ENCODE peak calls at places on chromosomes 11 and 22, in five cellular contexts. One of them, this sample, is unnamed.

GRCh38 chr11:116188350-116188749 is 584.4 kb downstream of the BUD13 start:
- DNase-seq in retinal pigment epithelial cell: no peak
- DNase-seq in left ventricle myocardium inferior: no peak
- DNase-seq in fibroblast of lung: no peak
- DNase-seq in hepatocyte: no peak
- DNase-seq in this sample: no peak

GRCh38 chr11:117058761-117059233 is 39.4 kb downstream of the SIK3 start:
- DNase-seq in left ventricle myocardium inferior: no peak
- DNase-seq in hepatocyte: no peak
- DNase-seq in fibroblast of lung: peak; percentile 78
- DNase-seq in retinal pigment epithelial cell: no peak
- DNase-seq in this sample: no peak

GRCh38 chr11:121550247-121551132 is 97.7 kb upstream of the SORL1-AS1 start:
- DNase-seq in retinal pigment epithelial cell: no peak
- DNase-seq in left ventricle myocardium inferior: no peak
- DNase-seq in fibroblast of lung: no peak
- DNase-seq in hepatocyte: no peak
- DNase-seq in this sample: no peak

GRCh38 chr11:65834202-65834601 is 439 bp downstream of the SNX32 start:
- DNase-seq in retinal pigment epithelial cell: no peak
- DNase-seq in hepatocyte: no peak
- DNase-seq in fibroblast of lung: no peak
- DNase-seq in left ventricle myocardium inferior: no peak
- DNase-seq in this sample: no peak

GRCh38 chr11:122038543-122038942 is 77.5 kb downstream of the BLID start:
- DNase-seq in fibroblast of lung: peak; percentile 96
- DNase-seq in left ventricle myocardium inferior: no peak
- DNase-seq in retinal pigment epithelial cell: peak; percentile 90
- DNase-seq in hepatocyte: no peak
- DNase-seq in this sample: no peak

GRCh38 chr22:35963237-35963810 is 65.3 kb downstream of the RBFOX2 start:
- DNase-seq in hepatocyte: no peak
- DNase-seq in left ventricle myocardium inferior: no peak
- DNase-seq in fibroblast of lung: no peak
- DNase-seq in retinal pigment epithelial cell: no peak
- DNase-seq in this sample: no peak

GRCh38 chr22:43855431-43855830 is 6.9 kb downstream of the SULT4A1 start:
- DNase-seq in left ventricle myocardium inferior: no peak
- DNase-seq in fibroblast of lung: no peak
- DNase-seq in hepatocyte: no peak
- DNase-seq in retinal pigment epithelial cell: no peak
- DNase-seq in this sample: no peak

GRCh38 chr11:111582163-111582562 is 20.1 kb upstream of the SIK2 start:
- DNase-seq in left ventricle myocardium inferior: no peak
- DNase-seq in hepatocyte: no peak
- DNase-seq in retinal pigment epithelial cell: no peak
- DNase-seq in fibroblast of lung: no peak
- DNase-seq in this sample: no peak

GRCh38 chr11:6486938-6487337 is 5.6 kb downstream of the TIMM10B start:
- DNase-seq in hepatocyte: no peak
- DNase-seq in left ventricle myocardium inferior: no peak
- DNase-seq in fibroblast of lung: no peak
- DNase-seq in retinal pigment epithelial cell: no peak
- DNase-seq in this sample: no peak

GRCh38 chr11:127345819-127346459 is 345.4 kb upstream of the KIRREL3 start:
- DNase-seq in hepatocyte: peak; percentile 64
- DNase-seq in left ventricle myocardium inferior: peak; percentile 18
- DNase-seq in fibroblast of lung: peak; percentile 10
- DNase-seq in retinal pigment epithelial cell: no peak
- DNase-seq in this sample: peak; percentile 51

GRCh38 chr11:86499723-86500129 is 125.0 kb downstream of the CCDC81 start:
- DNase-seq in left ventricle myocardium inferior: no peak
- DNase-seq in retinal pigment epithelial cell: no peak
- DNase-seq in hepatocyte: peak; percentile 58
- DNase-seq in fibroblast of lung: no peak
- DNase-seq in this sample: no peak

GRCh38 chr11:20022363-20023081 is 137.8 kb downstream of the DBX1 start:
- DNase-seq in fibroblast of lung: peak; percentile 77
- DNase-seq in left ventricle myocardium inferior: no peak
- DNase-seq in retinal pigment epithelial cell: peak; percentile 63
- DNase-seq in hepatocyte: no peak
- DNase-seq in this sample: peak; percentile 64

GRCh38 chr11:113876074-113876797 is 864 bp upstream of the USP28 start:
- DNase-seq in fibroblast of lung: no peak
- DNase-seq in hepatocyte: no peak
- DNase-seq in left ventricle myocardium inferior: no peak
- DNase-seq in retinal pigment epithelial cell: no peak
- DNase-seq in this sample: no peak

GRCh38 chr11:78277314-78277994 is 88.7 kb downstream of the USP35 start:
- DNase-seq in fibroblast of lung: no peak
- DNase-seq in hepatocyte: peak; percentile 57
- DNase-seq in retinal pigment epithelial cell: no peak
- DNase-seq in left ventricle myocardium inferior: no peak
- DNase-seq in this sample: no peak

GRCh38 chr11:118846181-118846946 is 37.3 kb upstream of the CXCR5 start:
- DNase-seq in retinal pigment epithelial cell: no peak
- DNase-seq in hepatocyte: peak; percentile 30
- DNase-seq in fibroblast of lung: no peak
- DNase-seq in left ventricle myocardium inferior: no peak
- DNase-seq in this sample: peak; percentile 7

GRCh38 chr11:32071811-32072210 is 19.1 kb upstream of the RCN1 start:
- DNase-seq in hepatocyte: peak; percentile 54
- DNase-seq in left ventricle myocardium inferior: no peak
- DNase-seq in retinal pigment epithelial cell: no peak
- DNase-seq in fibroblast of lung: peak; percentile 84
- DNase-seq in this sample: no peak

GRCh38 chr11:44865866-44866272 is 84.8 kb downstream of the TP53I11 start:
- DNase-seq in hepatocyte: no peak
- DNase-seq in left ventricle myocardium inferior: peak; percentile 78
- DNase-seq in fibroblast of lung: no peak
- DNase-seq in retinal pigment epithelial cell: no peak
- DNase-seq in this sample: no peak

GRCh38 chr11:100105605-100106358 is 581.3 kb upstream of the ARHGAP42 start:
- DNase-seq in retinal pigment epithelial cell: no peak
- DNase-seq in hepatocyte: no peak
- DNase-seq in left ventricle myocardium inferior: no peak
- DNase-seq in fibroblast of lung: no peak
- DNase-seq in this sample: no peak

GRCh38 chr11:112797653-112798293 is 163.4 kb upstream of the NCAM1 start:
- DNase-seq in fibroblast of lung: peak; percentile 40
- DNase-seq in retinal pigment epithelial cell: no peak
- DNase-seq in hepatocyte: peak; percentile 56
- DNase-seq in left ventricle myocardium inferior: no peak
- DNase-seq in this sample: peak; percentile 63

GRCh38 chr11:86876716-86877234 is 76.4 kb downstream of the PRSS23 start:
- DNase-seq in fibroblast of lung: peak; percentile 9
- DNase-seq in hepatocyte: no peak
- DNase-seq in left ventricle myocardium inferior: no peak
- DNase-seq in retinal pigment epithelial cell: no peak
- DNase-seq in this sample: no peak

GRCh38 chr11:125902315-125902926 is 585 bp downstream of the PUS3 start:
- DNase-seq in fibroblast of lung: no peak
- DNase-seq in retinal pigment epithelial cell: no peak
- DNase-seq in hepatocyte: no peak
- DNase-seq in left ventricle myocardium inferior: no peak
- DNase-seq in this sample: no peak

GRCh38 chr11:1757861-1758610 is 5.7 kb downstream of the CTSD start:
- DNase-seq in hepatocyte: no peak
- DNase-seq in left ventricle myocardium inferior: no peak
- DNase-seq in fibroblast of lung: no peak
- DNase-seq in retinal pigment epithelial cell: no peak
- DNase-seq in this sample: no peak

GRCh38 chr11:67120881-67121710 is 2.0 kb downstream of the KDM2A start:
- DNase-seq in retinal pigment epithelial cell: no peak
- DNase-seq in hepatocyte: peak; percentile 37
- DNase-seq in fibroblast of lung: peak; percentile 36
- DNase-seq in left ventricle myocardium inferior: no peak
- DNase-seq in this sample: no peak

GRCh38 chr22:19832476-19833108 is 22.1 kb downstream of the GNB1L start:
- DNase-seq in fibroblast of lung: no peak
- DNase-seq in left ventricle myocardium inferior: no peak
- DNase-seq in retinal pigment epithelial cell: no peak
- DNase-seq in hepatocyte: no peak
- DNase-seq in this sample: no peak

GRCh38 chr11:71212871-71213559 is 39.4 kb downstream of the SHANK2 start:
- DNase-seq in hepatocyte: peak; percentile 28
- DNase-seq in retinal pigment epithelial cell: no peak
- DNase-seq in left ventricle myocardium inferior: peak; percentile 25
- DNase-seq in fibroblast of lung: no peak
- DNase-seq in this sample: no peak

GRCh38 chr11:67592880-67593624 is 9.4 kb downstream of the GSTP1 start:
- DNase-seq in fibroblast of lung: no peak
- DNase-seq in left ventricle myocardium inferior: no peak
- DNase-seq in hepatocyte: no peak
- DNase-seq in retinal pigment epithelial cell: no peak
- DNase-seq in this sample: no peak

GRCh38 chr11:84564180-84564866 is 1062.8 kb downstream of the DLG2 start:
- DNase-seq in left ventricle myocardium inferior: no peak
- DNase-seq in hepatocyte: peak; percentile 71
- DNase-seq in fibroblast of lung: peak; percentile 29
- DNase-seq in retinal pigment epithelial cell: no peak
- DNase-seq in this sample: peak; percentile 51

GRCh38 chr11:44811841-44812448 is 85.2 kb downstream of the TSPAN18 start:
- DNase-seq in retinal pigment epithelial cell: no peak
- DNase-seq in fibroblast of lung: peak; percentile 21
- DNase-seq in left ventricle myocardium inferior: no peak
- DNase-seq in hepatocyte: no peak
- DNase-seq in this sample: no peak

GRCh38 chr11:117915219-117915618 is 14.0 kb downstream of the TMPRSS13 start:
- DNase-seq in left ventricle myocardium inferior: no peak
- DNase-seq in hepatocyte: peak; percentile 27
- DNase-seq in fibroblast of lung: no peak
- DNase-seq in retinal pigment epithelial cell: no peak
- DNase-seq in this sample: peak; percentile 32

DNA sequence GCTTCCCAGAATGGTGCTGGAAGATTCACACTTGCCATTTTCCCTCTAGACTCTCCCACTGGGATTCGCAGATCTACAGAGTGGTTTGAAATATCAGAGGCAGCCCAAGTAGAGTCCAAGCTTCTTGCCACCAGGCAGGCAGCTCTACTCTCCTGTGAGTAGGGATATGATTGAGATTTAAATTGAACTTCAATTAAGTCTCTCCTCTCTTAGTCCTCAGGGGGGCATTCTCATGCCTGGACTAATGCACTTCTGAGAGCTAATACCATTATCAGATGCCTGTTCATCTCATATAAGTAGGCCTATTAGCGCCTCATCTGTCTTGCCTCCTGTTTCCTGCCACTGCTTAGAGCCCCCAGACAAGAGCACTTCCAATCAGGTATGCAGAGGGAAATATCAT is 25.5 kb upstream of the AMPD3 start:
- DNase-seq in retinal pigment epithelial cell: no peak
- DNase-seq in hepatocyte: no peak
- DNase-seq in fibroblast of lung: no peak
- DNase-seq in left ventricle myocardium inferior: no peak
- DNase-seq in this sample: no peak
- TF ChIP-seq CTCF in retinal pigment epithelial cell: no peak
- TF ChIP-seq CTCF in hepatocyte: no peak
- TF ChIP-seq CTCF in fibroblast of lung: no peak
- TF ChIP-seq CTCF in left ventricle myocardium inferior: no peak
- TF ChIP-seq CTCF in this sample: no peak

DNA sequence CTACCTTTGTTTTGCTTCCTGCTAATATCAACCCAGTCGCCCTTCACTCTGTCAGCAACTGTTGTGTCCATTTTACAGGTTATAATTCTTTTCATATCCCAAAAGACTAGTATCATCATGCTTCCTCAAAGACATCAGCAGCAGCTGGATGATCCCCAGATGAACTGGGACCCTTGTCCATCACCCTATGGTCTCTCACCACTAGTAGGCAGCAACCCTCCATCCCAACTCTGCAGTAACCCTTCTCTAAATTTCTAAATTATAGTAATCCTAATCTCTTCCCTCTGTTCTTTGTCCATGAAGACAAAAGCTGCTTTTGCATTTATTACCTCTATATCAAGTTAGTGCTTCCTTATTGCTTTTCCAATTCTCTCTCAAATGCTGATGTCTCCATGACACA is 1025.8 kb downstream of the FAM181B start:
- DNase-seq in hepatocyte: no peak
- DNase-seq in retinal pigment epithelial cell: no peak
- DNase-seq in fibroblast of lung: no peak
- DNase-seq in left ventricle myocardium inferior: no peak
- DNase-seq in this sample: no peak
- TF ChIP-seq CTCF in hepatocyte: peak; percentile 5
- TF ChIP-seq CTCF in retinal pigment epithelial cell: peak; percentile 14
- TF ChIP-seq CTCF in fibroblast of lung: no peak
- TF ChIP-seq CTCF in left ventricle myocardium inferior: no peak
- TF ChIP-seq CTCF in this sample: peak; percentile 32

DNA sequence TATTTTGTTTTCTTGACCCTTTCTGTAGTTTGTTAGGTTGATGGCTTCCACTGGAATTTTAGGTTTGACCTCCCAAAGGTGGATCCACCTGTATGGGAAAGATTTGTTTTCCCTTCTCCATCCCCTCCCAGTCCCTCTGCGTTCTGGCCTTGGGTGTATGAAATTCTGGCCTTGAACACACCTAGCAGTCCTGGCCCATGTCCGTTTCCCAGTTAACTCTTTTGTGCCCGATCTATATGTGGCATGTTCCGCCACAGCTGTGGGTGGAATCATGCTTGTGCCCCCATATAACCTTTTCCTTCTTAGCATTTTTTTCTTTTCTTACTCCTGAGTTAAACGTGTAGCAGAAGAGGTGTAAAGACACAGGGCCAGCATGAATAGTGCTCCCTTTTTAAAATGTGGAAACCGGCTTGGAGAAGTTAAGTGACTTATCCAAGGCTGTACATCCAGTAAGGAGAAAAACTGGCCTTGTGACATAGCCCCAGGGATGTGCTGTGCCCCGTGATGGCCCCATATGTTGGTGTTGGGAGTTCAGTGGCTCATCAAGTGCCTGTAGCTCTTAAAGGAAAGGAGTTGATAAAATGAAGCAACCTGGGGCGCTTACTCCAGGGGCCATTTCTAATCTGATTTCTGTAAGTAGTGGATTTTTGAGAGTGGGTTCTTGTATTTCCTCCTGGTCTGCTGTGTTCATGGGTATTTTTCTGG is 39.3 kb downstream of the ZNRF3 start:
- DNase-seq in fibroblast of lung: no peak
- DNase-seq in retinal pigment epithelial cell: no peak
- DNase-seq in left ventricle myocardium inferior: no peak
- DNase-seq in hepatocyte: no peak
- DNase-seq in this sample: no peak
- TF ChIP-seq CTCF in fibroblast of lung: no peak
- TF ChIP-seq CTCF in retinal pigment epithelial cell: no peak
- TF ChIP-seq CTCF in left ventricle myocardium inferior: no peak
- TF ChIP-seq CTCF in hepatocyte: no peak
- TF ChIP-seq CTCF in this sample: no peak

GRCh38 chr11:134014502-134014901 is 54.4 kb upstream of the JAM3 start:
- DNase-seq in fibroblast of lung: peak; percentile 13
- DNase-seq in retinal pigment epithelial cell: no peak
- DNase-seq in hepatocyte: no peak
- DNase-seq in left ventricle myocardium inferior: no peak
- DNase-seq in this sample: no peak
- TF ChIP-seq CTCF in fibroblast of lung: peak; percentile 24
- TF ChIP-seq CTCF in retinal pigment epithelial cell: peak; percentile 61
- TF ChIP-seq CTCF in hepatocyte: no peak
- TF ChIP-seq CTCF in left ventricle myocardium inferior: peak; percentile 66
- TF ChIP-seq CTCF in this sample: peak; percentile 50